ENCODE peak calls at places on chromosomes 12 and 14, in seven cellular contexts. R, W, L, U, E, P and Z are unnamed samples.

GRCh38 chr12:51005671-51006070 is 20.5 kb downstream of the SLC11A2 start:
- DNase-seq in U (no peak), W (no peak), L (no peak), E (peak; percentile 57), P (peak; percentile 50), R (no peak), Z (no peak)

GRCh38 chr12:53862831-53863230 is 75.8 kb upstream of the HOXC13 start:
- DNase-seq in P (no peak), W (no peak), U (no peak), R (no peak), E (peak; percentile 62), L (no peak), Z (no peak)

GRCh38 chr14:50768220-50768619 is 62.7 kb downstream of the NIN start:
- DNase-seq in R (no peak), U (no peak), E (no peak), L (no peak), W (no peak), P (no peak), Z (no peak)

GRCh38 chr14:34212574-34212973 is 249.5 kb downstream of the SPTSSA start:
- DNase-seq in W (no peak), E (no peak), R (no peak), P (no peak), L (no peak), U (no peak), Z (no peak)

GRCh38 chr12:69933115-69933552 is 108.1 kb downstream of the MYRFL start:
- DNase-seq in P (peak; percentile 93), L (no peak), E (no peak), U (no peak), W (no peak), R (no peak), Z (no peak)

GRCh38 chr14:83294941-83295340 is 1761.3 kb upstream of the SEL1L start:
- DNase-seq in W (no peak), R (no peak), L (no peak), U (peak; percentile 82), P (no peak), E (no peak), Z (no peak)

GRCh38 chr14:64646103-64646502 is 58.1 kb upstream of the PLEKHG3 start:
- DNase-seq in L (no peak), W (no peak), R (no peak), E (no peak), P (no peak), U (peak; percentile 65), Z (no peak)

GRCh38 chr12:105485321-105485910 is 154.9 kb downstream of the C12orf75 start:
- DNase-seq in L (no peak), R (no peak), W (no peak), U (no peak), E (peak; percentile 11), P (no peak), Z (no peak)

GRCh38 chr12:58306266-58306995 is 365.1 kb downstream of the ATP23 start:
- DNase-seq in E (no peak), P (no peak), L (no peak), R (no peak), U (no peak), W (no peak), Z (no peak)

GRCh38 chr12:46944771-46945170 is 119.0 kb upstream of the SLC38A4 start:
- DNase-seq in U (no peak), R (no peak), W (no peak), E (no peak), P (no peak), L (no peak), Z (no peak)

DNA sequence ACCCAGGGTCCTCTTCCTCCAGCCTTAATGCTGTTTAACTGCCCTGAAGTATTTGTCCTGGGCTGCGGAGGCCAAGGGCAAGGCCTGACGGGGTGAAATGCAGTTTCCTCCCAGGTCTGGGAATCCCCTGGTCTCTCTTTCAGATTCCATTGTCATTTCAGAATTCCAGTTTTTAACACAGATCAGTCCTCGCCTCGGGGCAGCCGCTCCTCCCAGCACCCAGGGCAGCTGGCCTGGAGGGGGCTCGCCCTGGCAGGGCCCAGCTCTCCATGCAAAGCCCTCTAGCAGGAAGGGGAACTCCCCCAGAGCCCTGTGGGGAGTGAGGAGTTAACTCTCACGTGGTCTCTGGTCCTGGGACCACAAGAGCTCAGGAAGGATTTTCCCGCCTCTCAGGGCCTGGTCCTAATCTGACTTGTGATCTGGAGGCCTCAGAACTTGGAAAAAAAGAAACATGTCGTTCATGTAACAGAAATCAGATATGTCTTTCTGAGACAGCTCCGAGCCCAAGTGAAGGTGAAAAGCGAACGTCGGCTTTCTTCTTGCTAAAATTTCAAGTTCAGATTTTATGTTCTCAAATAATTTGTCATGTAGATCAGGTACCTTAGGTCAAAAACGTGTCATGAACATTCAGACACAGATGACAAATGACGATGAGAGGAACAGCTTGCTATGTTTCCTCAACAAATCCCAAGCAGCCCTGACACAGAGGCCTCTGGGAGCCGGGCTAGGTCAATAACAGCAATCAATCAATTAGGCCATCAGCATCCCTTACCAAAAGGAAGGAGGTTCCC is 265.5 kb upstream of the SFSWAP start:
- DNase-seq in U (no peak), L (no peak), R (peak; percentile 49), P (peak; percentile 43), E (no peak), W (no peak), Z (no peak)
- H3K9me3 ChIP-seq in U (no peaks in the 10 kb centered on the region), L (no peaks in the 10 kb centered on the region), R (no peaks in the 10 kb centered on the region), P (no peaks in the 10 kb centered on the region), E (no peaks in the 10 kb centered on the region), W (no peaks in the 10 kb centered on the region), Z (no peaks in the 10 kb centered on the region)

DNA sequence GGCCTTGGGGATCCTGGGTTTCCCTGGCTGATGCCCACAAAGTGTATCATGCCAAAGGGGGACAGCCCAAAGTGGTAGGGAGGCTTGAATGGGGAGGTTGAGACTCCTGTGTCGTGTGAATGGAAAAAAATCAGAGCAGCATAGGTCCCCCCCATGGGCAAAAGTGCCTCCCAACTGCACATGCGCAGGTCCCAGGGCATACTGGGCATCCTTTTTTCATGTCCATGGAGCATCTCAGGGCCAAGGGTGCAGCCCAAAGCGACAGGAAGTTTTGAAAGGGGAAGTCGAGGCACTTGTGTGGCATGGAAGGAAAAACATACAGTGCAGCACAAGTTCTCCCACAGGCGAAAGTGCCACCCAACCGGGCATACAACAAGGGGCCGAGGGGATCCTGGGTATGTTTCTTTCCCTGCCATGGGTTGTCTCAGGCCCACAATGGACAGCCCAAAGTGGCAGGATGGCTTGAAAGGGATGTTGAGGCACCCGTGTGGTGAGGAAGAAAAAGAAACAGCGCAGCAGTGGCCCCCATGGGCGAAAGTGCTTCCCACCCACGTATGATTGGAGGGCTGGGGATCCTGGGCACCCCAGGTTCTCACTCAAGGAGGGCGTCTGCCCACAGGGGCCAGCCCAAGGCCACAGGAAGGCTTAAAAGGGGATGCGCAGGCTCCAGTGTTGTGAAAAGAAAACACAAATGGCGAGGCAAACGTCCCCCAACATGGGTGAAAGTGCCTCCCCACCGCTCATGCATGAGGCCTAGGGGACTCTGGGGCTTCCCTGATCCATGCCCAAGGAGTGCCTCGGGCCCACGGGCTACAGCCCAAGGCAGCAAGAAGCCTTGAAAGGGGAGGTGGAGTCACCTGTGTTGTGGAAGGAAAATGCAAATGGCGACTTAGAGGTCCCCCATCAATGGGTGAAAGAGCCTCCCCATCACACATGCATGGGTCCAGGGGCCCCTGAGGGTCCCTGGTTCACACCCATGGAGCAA is 573.7 kb downstream of the ALG10 start:
- DNase-seq in L (no peak), U (no peak), R (peak; percentile 21), P (no peak), E (no peak), W (no peak), Z (no peak)
- H3K9me3 ChIP-seq in L (peaks cover 35% of the 10 kb centered on the region), U (peaks cover 44% of the 10 kb centered on the region), R (peaks cover 29% of the 10 kb centered on the region), P (peaks cover 84% of the 10 kb centered on the region), E (peaks cover 16% of the 10 kb centered on the region), W (no peaks in the 10 kb centered on the region), Z (peaks cover 11% of the 10 kb centered on the region)

GRCh38 chr14:102644523-102644922 is 52.1 kb downstream of the RCOR1 start:
- DNase-seq in E (no peak), L (peak; percentile 41), R (no peak), W (no peak), U (no peak), P (no peak), Z (no peak)
- H3K9me3 ChIP-seq in E (no peaks in the 10 kb centered on the region), L (no peaks in the 10 kb centered on the region), R (no peaks in the 10 kb centered on the region), W (no peaks in the 10 kb centered on the region), U (no peaks in the 10 kb centered on the region), P (no peaks in the 10 kb centered on the region), Z (no peaks in the 10 kb centered on the region)

DNA sequence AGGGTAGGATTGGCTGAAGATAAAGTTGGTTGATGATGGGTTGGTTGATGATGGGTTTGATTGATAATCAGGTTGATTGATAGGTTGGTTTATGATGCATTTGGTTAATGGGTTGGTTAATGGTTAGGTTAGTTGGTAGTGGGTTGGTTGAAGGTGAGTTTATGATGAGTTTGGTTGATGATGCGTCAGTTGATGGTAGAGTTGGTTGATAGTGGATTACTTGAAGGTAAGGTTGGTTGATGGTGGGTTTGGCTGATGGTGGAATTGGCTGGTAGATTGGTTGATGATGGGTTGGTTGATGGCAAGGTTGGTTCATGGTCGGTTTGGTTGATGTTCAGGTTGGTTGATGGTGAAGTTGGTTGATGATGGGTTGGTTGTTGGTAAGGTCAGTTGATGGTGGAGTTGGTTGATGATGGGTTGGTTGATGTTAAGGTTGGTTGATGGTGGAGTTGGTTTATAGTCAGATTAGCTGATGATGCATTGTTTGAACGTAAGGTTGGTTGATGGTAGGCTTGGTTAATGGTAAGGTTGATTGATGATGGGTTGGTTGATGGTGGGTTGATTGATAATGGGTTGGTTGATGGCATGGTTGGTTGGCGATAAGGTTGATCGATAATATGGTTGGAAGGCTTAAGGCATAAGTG is 146.4 kb downstream of the ADGRD1 start:
- DNase-seq in P (no peak), U (no peak), W (no peak), R (no peak), L (no peak), E (no peak), Z (no peak)
- H3K9me3 ChIP-seq in P (no peaks in the 10 kb centered on the region), U (no peaks in the 10 kb centered on the region), W (no peaks in the 10 kb centered on the region), R (no peaks in the 10 kb centered on the region), L (no peaks in the 10 kb centered on the region), E (no peaks in the 10 kb centered on the region), Z (no peaks in the 10 kb centered on the region)

DNA sequence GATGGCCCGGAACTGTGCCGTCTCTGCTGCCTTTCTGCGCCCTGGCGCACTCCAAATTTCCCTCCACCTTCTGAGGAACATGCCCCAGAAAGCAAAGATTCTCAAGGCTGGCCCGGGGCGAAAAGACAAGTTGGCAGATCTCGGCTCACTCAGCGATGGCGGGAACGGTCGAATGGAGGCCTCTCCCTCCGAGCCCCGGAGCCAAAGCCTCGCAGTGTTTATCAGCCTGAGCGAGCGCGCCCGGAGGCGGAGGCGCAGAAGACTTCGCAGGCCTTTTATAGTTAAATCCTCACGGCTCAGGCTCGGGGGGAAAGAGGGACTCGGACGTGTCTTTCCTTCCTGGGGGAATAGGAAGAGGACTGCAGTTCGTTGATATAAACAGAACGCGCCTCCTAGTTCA is 5.5 kb downstream of the TBX5 start:
- DNase-seq in L (no peak), W (no peak), E (no peak), U (no peak), R (peak; percentile 64), P (peak; percentile 62), Z (no peak)
- H3K9me3 ChIP-seq in L (no peaks in the 10 kb centered on the region), W (no peaks in the 10 kb centered on the region), E (no peaks in the 10 kb centered on the region), U (no peaks in the 10 kb centered on the region), R (no peaks in the 10 kb centered on the region), P (no peaks in the 10 kb centered on the region), Z (no peaks in the 10 kb centered on the region)